ENCODE peak calls at places on chromosomes 7 and 10, in seven cellular contexts. One of them, this sample, is unnamed.

GRCh38 chr10:28878236-28878970 is 201.1 kb downstream of the BAMBI start:
- DNase-seq in transverse colon: no peak
- DNase-seq in brain microvascular endothelial cell: no peak
- DNase-seq in A549: no peak
- DNase-seq in mucosa of descending colon: no peak
- DNase-seq in fibroblast of pulmonary artery: no peak
- DNase-seq in astrocyte of the spinal cord: no peak
- DNase-seq in this sample: no peak

GRCh38 chr10:123142701-123143161 is 5.2 kb upstream of the HMX2 start:
- DNase-seq in transverse colon: no peak
- DNase-seq in fibroblast of pulmonary artery: no peak
- DNase-seq in A549: no peak
- DNase-seq in brain microvascular endothelial cell: no peak
- DNase-seq in mucosa of descending colon: no peak
- DNase-seq in astrocyte of the spinal cord: no peak
- DNase-seq in this sample: no peak

GRCh38 chr10:3827266-3827665 is 42.3 kb upstream of the KLF6 start:
- DNase-seq in brain microvascular endothelial cell: no peak
- DNase-seq in transverse colon: no peak
- DNase-seq in astrocyte of the spinal cord: no peak
- DNase-seq in A549: no peak
- DNase-seq in fibroblast of pulmonary artery: no peak
- DNase-seq in mucosa of descending colon: no peak
- DNase-seq in this sample: no peak

GRCh38 chr10:129680661-129681344 is 213.8 kb downstream of the MGMT start:
- DNase-seq in mucosa of descending colon: no peak
- DNase-seq in astrocyte of the spinal cord: no peak
- DNase-seq in A549: no peak
- DNase-seq in fibroblast of pulmonary artery: no peak
- DNase-seq in transverse colon: no peak
- DNase-seq in brain microvascular endothelial cell: no peak
- DNase-seq in this sample: no peak

GRCh38 chr7:35545831-35546230 is 149.1 kb downstream of the HERPUD2 start:
- DNase-seq in fibroblast of pulmonary artery: no peak
- DNase-seq in astrocyte of the spinal cord: no peak
- DNase-seq in transverse colon: no peak
- DNase-seq in mucosa of descending colon: no peak
- DNase-seq in brain microvascular endothelial cell: no peak
- DNase-seq in A549: no peak
- DNase-seq in this sample: no peak

GRCh38 chr10:89250814-89251416 is 660 bp downstream of the LIPA start:
- DNase-seq in A549: peak
- DNase-seq in fibroblast of pulmonary artery: no peak
- DNase-seq in mucosa of descending colon: no peak
- DNase-seq in transverse colon: no peak
- DNase-seq in astrocyte of the spinal cord: no peak
- DNase-seq in brain microvascular endothelial cell: no peak
- DNase-seq in this sample: peak

GRCh38 chr10:132163278-132163765 is 23.4 kb upstream of the DPYSL4 start:
- DNase-seq in mucosa of descending colon: peak
- DNase-seq in transverse colon: peak
- DNase-seq in astrocyte of the spinal cord: no peak
- DNase-seq in A549: peak
- DNase-seq in brain microvascular endothelial cell: no peak
- DNase-seq in fibroblast of pulmonary artery: no peak
- DNase-seq in this sample: no peak

GRCh38 chr7:10924370-10924769 is 49.3 kb upstream of the PHF14 start:
- DNase-seq in fibroblast of pulmonary artery: no peak
- DNase-seq in transverse colon: no peak
- DNase-seq in brain microvascular endothelial cell: no peak
- DNase-seq in mucosa of descending colon: no peak
- DNase-seq in A549: no peak
- DNase-seq in astrocyte of the spinal cord: no peak
- DNase-seq in this sample: no peak

GRCh38 chr7:79084423-79084822 is 369.0 kb downstream of the MAGI2 start:
- DNase-seq in brain microvascular endothelial cell: no peak
- DNase-seq in astrocyte of the spinal cord: no peak
- DNase-seq in A549: no peak
- DNase-seq in fibroblast of pulmonary artery: no peak
- DNase-seq in mucosa of descending colon: no peak
- DNase-seq in transverse colon: no peak
- DNase-seq in this sample: no peak

GRCh38 chr7:16583834-16584233 is 57.2 kb downstream of the LRRC72 start:
- DNase-seq in transverse colon: no peak
- DNase-seq in A549: no peak
- DNase-seq in astrocyte of the spinal cord: no peak
- DNase-seq in brain microvascular endothelial cell: no peak
- DNase-seq in fibroblast of pulmonary artery: no peak
- DNase-seq in mucosa of descending colon: no peak
- DNase-seq in this sample: no peak

GRCh38 chr7:25436413-25436812 is 208.1 kb upstream of the NPVF start:
- DNase-seq in transverse colon: no peak
- DNase-seq in fibroblast of pulmonary artery: no peak
- DNase-seq in A549: no peak
- DNase-seq in brain microvascular endothelial cell: no peak
- DNase-seq in astrocyte of the spinal cord: no peak
- DNase-seq in mucosa of descending colon: no peak
- DNase-seq in this sample: no peak
- H3K4me3 ChIP-seq in transverse colon: no peak
- H3K4me3 ChIP-seq in fibroblast of pulmonary artery: no peak
- H3K4me3 ChIP-seq in A549: no peak
- H3K4me3 ChIP-seq in brain microvascular endothelial cell: no peak
- H3K4me3 ChIP-seq in astrocyte of the spinal cord: no peak
- H3K4me3 ChIP-seq in mucosa of descending colon: no peak
- H3K4me3 ChIP-seq in this sample: no peak

GRCh38 chr7:51190950-51191349 is 125.7 kb downstream of the COBL start:
- DNase-seq in brain microvascular endothelial cell: no peak
- DNase-seq in mucosa of descending colon: no peak
- DNase-seq in transverse colon: no peak
- DNase-seq in fibroblast of pulmonary artery: no peak
- DNase-seq in A549: no peak
- DNase-seq in astrocyte of the spinal cord: no peak
- DNase-seq in this sample: no peak

GRCh38 chr7:51188987-51189386 is 127.6 kb downstream of the COBL start:
- DNase-seq in A549: no peak
- DNase-seq in brain microvascular endothelial cell: no peak
- DNase-seq in transverse colon: no peak
- DNase-seq in mucosa of descending colon: no peak
- DNase-seq in fibroblast of pulmonary artery: no peak
- DNase-seq in astrocyte of the spinal cord: no peak
- DNase-seq in this sample: no peak

GRCh38 chr7:51189777-51190176 is 126.8 kb downstream of the COBL start:
- DNase-seq in brain microvascular endothelial cell: no peak
- DNase-seq in A549: no peak
- DNase-seq in fibroblast of pulmonary artery: no peak
- DNase-seq in transverse colon: no peak
- DNase-seq in astrocyte of the spinal cord: no peak
- DNase-seq in mucosa of descending colon: no peak
- DNase-seq in this sample: no peak

GRCh38 chr7:51186531-51186930 is 130.1 kb downstream of the COBL start:
- DNase-seq in A549: no peak
- DNase-seq in mucosa of descending colon: no peak
- DNase-seq in brain microvascular endothelial cell: peak
- DNase-seq in transverse colon: no peak
- DNase-seq in astrocyte of the spinal cord: no peak
- DNase-seq in fibroblast of pulmonary artery: no peak
- DNase-seq in this sample: no peak

DNA sequence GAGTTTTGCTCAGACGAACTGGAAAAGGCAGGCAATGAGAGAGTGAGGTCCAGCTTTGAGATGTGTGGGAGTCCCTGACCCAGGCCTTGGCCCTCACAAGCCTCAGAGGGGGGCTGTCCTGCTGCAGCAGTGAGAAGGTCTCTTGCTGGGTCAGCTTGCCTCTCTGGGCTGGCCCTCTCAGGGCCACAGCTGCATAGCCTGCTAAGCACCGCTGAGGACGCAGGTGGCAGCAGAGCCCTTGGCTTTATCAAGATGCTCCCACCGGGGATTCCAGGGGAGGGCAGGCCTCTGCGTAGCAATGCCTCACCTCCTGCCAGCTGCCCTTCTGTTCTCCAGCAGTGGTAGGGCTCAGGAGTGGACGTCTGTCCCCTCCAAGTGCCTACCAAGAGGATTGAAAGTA is 128.7 kb downstream of the COBL start:
- DNase-seq in A549: peak
- DNase-seq in fibroblast of pulmonary artery: no peak
- DNase-seq in brain microvascular endothelial cell: no peak
- DNase-seq in mucosa of descending colon: no peak
- DNase-seq in astrocyte of the spinal cord: no peak
- DNase-seq in transverse colon: no peak
- DNase-seq in this sample: no peak
- TF ChIP-seq CTCF in A549: no peak
- TF ChIP-seq CTCF in fibroblast of pulmonary artery: no peak
- TF ChIP-seq CTCF in brain microvascular endothelial cell: peak
- TF ChIP-seq CTCF in mucosa of descending colon: no peak
- TF ChIP-seq CTCF in astrocyte of the spinal cord: no peak
- TF ChIP-seq CTCF in transverse colon: no peak
- TF ChIP-seq CTCF in this sample: no peak

GRCh38 chr10:73910764-73911552 is at the start of gene PLAU:
- DNase-seq in A549: no peak
- DNase-seq in astrocyte of the spinal cord: peak
- DNase-seq in transverse colon: peak
- DNase-seq in fibroblast of pulmonary artery: no peak
- DNase-seq in mucosa of descending colon: peak
- DNase-seq in brain microvascular endothelial cell: no peak
- DNase-seq in this sample: no peak
- H3K4me3 ChIP-seq in A549: peak
- H3K4me3 ChIP-seq in astrocyte of the spinal cord: peak
- H3K4me3 ChIP-seq in transverse colon: peak
- H3K4me3 ChIP-seq in fibroblast of pulmonary artery: peak
- H3K4me3 ChIP-seq in mucosa of descending colon: peak
- H3K4me3 ChIP-seq in brain microvascular endothelial cell: peak
- H3K4me3 ChIP-seq in this sample: peak

GRCh38 chr7:142323706-142324105 is 65.8 kb upstream of the PRSS58 start:
- DNase-seq in astrocyte of the spinal cord: no peak
- DNase-seq in brain microvascular endothelial cell: no peak
- DNase-seq in fibroblast of pulmonary artery: no peak
- DNase-seq in transverse colon: peak
- DNase-seq in mucosa of descending colon: no peak
- DNase-seq in A549: peak
- DNase-seq in this sample: no peak
- TF ChIP-seq CTCF in astrocyte of the spinal cord: peak
- TF ChIP-seq CTCF in brain microvascular endothelial cell: peak
- TF ChIP-seq CTCF in fibroblast of pulmonary artery: no peak
- TF ChIP-seq CTCF in transverse colon: peak
- TF ChIP-seq CTCF in mucosa of descending colon: no peak
- TF ChIP-seq CTCF in A549: peak
- TF ChIP-seq CTCF in this sample: peak